ENCODE peak calls at places on chromosome 14, in nine cellular contexts. C is NCI-H1092 treated with DMSO at 0.1 percent for 48 hours; W is T-helper 17 cell; I is stimulated activated CD8-positive, alpha-beta memory T cell treated with anti-CD3 and anti-CD28 coated beads, Interleukin-7, amount 100 ng/mL, for 4 hours; V is stimulated activated CD4-positive, alpha-beta T cell treated with anti-CD3 and anti-CD28 coated beads, TNF-alpha, amount 100 ng/mL, for 1 hour; M is dorsolateral prefrontal cortex; U is activated T-helper 1 cell treated with Interleukin-2 at 50 U/mL for 16 hours; R is GM12865; Y is coronary artery. A is an unnamed sample.

GRCh38 chr14:105878554-105878953 is 352.2 kb downstream of the TMEM121 start:
- DNase-seq in C (no peak), W (no peak), I (no peak), V (no peak), M (no peak), U (no peak), R (no peak), Y (peak), A (no peak)

GRCh38 chr14:74648643-74649042 is 36.6 kb upstream of the LTBP2 start:
- DNase-seq in C (no peak), W (no peak), I (no peak), V (no peak), M (no peak), U (no peak), R (no peak), Y (no peak), A (no peak)

GRCh38 chr14:73686901-73687300 is 27.3 kb downstream of the PNMA1 start:
- DNase-seq in C (no peak), W (no peak), I (no peak), V (no peak), M (no peak), U (no peak), R (no peak), Y (no peak), A (no peak)

GRCh38 chr14:29217813-29218450 is 451.3 kb downstream of the FOXG1 start:
- DNase-seq in C (peak), W (no peak), I (no peak), V (no peak), M (no peak), U (no peak), R (no peak), Y (no peak), A (no peak)

GRCh38 chr14:104735830-104736642 is 12.0 kb downstream of the ADSS1 start:
- DNase-seq in C (no peak), W (no peak), I (no peak), V (no peak), M (peak), U (no peak), R (no peak), Y (peak), A (peak)

GRCh38 chr14:60250318-60251035 is 1.5 kb downstream of the PPM1A start:
- DNase-seq in C (no peak), W (no peak), I (no peak), V (no peak), M (no peak), U (no peak), R (no peak), Y (no peak), A (peak)

GRCh38 chr14:33842299-33842698 is 108.6 kb downstream of the EGLN3 start:
- DNase-seq in C (no peak), W (no peak), I (no peak), V (no peak), M (no peak), U (no peak), R (no peak), Y (no peak), A (peak)

GRCh38 chr14:102442241-102443211 is 67.0 kb downstream of the ANKRD9 start:
- DNase-seq in C (no peak), W (no peak), I (no peak), V (no peak), M (no peak), U (no peak), R (no peak), Y (no peak), A (no peak)

GRCh38 chr14:76067536-76067935 is 82.0 kb downstream of the IFT43 start:
- DNase-seq in C (no peak), W (no peak), I (no peak), V (no peak), M (no peak), U (no peak), R (no peak), Y (no peak), A (no peak)

GRCh38 chr14:61498811-61499210 is 177.4 kb downstream of the PRKCH start:
- DNase-seq in C (no peak), W (no peak), I (no peak), V (no peak), M (no peak), U (no peak), R (no peak), Y (no peak), A (peak)

GRCh38 chr14:50260511-50260910 is 29.1 kb upstream of the SOS2 start:
- DNase-seq in C (peak), W (no peak), I (peak), V (no peak), M (no peak), U (no peak), R (peak), Y (no peak), A (peak)

GRCh38 chr14:23551266-23552028 is at the start of gene ZFHX2:
- DNase-seq in C (peak), W (peak), I (peak), V (peak), M (peak), U (peak), R (peak), Y (no peak), A (peak)

GRCh38 chr14:69694730-69695663 is 71.9 kb upstream of the SRSF5 start:
- DNase-seq in C (no peak), W (no peak), I (no peak), V (no peak), M (no peak), U (no peak), R (peak), Y (no peak), A (no peak)

GRCh38 chr14:99237288-99237687 is 34.7 kb downstream of the BCL11B start:
- DNase-seq in C (no peak), W (no peak), I (no peak), V (no peak), M (no peak), U (no peak), R (no peak), Y (no peak), A (no peak)

GRCh38 chr14:67385618-67386017 is 25.5 kb downstream of the EIF2S1 start:
- DNase-seq in C (no peak), W (no peak), I (no peak), V (no peak), M (no peak), U (no peak), R (no peak), Y (no peak), A (no peak)

GRCh38 chr14:37673439-37673838 is 78.0 kb downstream of the TTC6 start:
- DNase-seq in C (no peak), W (no peak), I (no peak), V (no peak), M (no peak), U (no peak), R (no peak), Y (no peak), A (peak)

GRCh38 chr14:36657409-36658090 is 4.1 kb upstream of the PAX9 start:
- DNase-seq in C (no peak), W (no peak), I (no peak), V (no peak), M (no peak), U (no peak), R (no peak), Y (no peak), A (no peak)

GRCh38 chr14:68841030-68841809 is 48.4 kb upstream of the ZFP36L1 start:
- DNase-seq in C (no peak), W (no peak), I (no peak), V (no peak), M (no peak), U (no peak), R (no peak), Y (no peak), A (peak)

GRCh38 chr14:89304972-89305703 is 111.9 kb downstream of the FOXN3 start:
- DNase-seq in C (peak), W (no peak), I (no peak), V (no peak), M (no peak), U (no peak), R (peak), Y (peak), A (peak)

GRCh38 chr14:88095791-88096190 is 90.9 kb downstream of the GPR65 start:
- DNase-seq in C (no peak), W (no peak), I (no peak), V (no peak), M (no peak), U (no peak), R (no peak), Y (no peak), A (no peak)

GRCh38 chr14:34971801-34972200 is 11.0 kb upstream of the SRP54 start:
- DNase-seq in C (no peak), W (no peak), I (no peak), V (no peak), M (no peak), U (no peak), R (no peak), Y (no peak), A (no peak)

GRCh38 chr14:88983755-88984154 is 159.3 kb downstream of the TTC8 start:
- DNase-seq in C (no peak), W (no peak), I (no peak), V (no peak), M (no peak), U (no peak), R (no peak), Y (no peak), A (peak)

GRCh38 chr14:94706132-94706531 is 63.8 kb downstream of the GSC start:
- DNase-seq in C (no peak), W (no peak), I (no peak), V (no peak), M (no peak), U (no peak), R (no peak), Y (no peak), A (no peak)

GRCh38 chr14:54712371-54712998 is 145.6 kb downstream of the SAMD4A start:
- DNase-seq in C (no peak), W (no peak), I (no peak), V (no peak), M (no peak), U (no peak), R (no peak), Y (no peak), A (peak)

GRCh38 chr14:74922752-74923401 is at the start of gene RPS6KL1:
- DNase-seq in C (peak), W (peak), I (peak), V (peak), M (peak), U (peak), R (peak), Y (peak), A (peak)

GRCh38 chr14:79861111-79861510 is 350.2 kb downstream of the DIO2 start:
- DNase-seq in C (no peak), W (no peak), I (no peak), V (no peak), M (no peak), U (no peak), R (no peak), Y (no peak), A (no peak)

GRCh38 chr14:60658116-60658515 is 8.8 kb upstream of the SIX1 start:
- DNase-seq in C (no peak), W (no peak), I (no peak), V (no peak), M (no peak), U (no peak), R (no peak), Y (no peak), A (peak)

GRCh38 chr14:31138301-31138700 is 69.3 kb downstream of the HECTD1 start:
- DNase-seq in C (no peak), W (no peak), I (no peak), V (no peak), M (no peak), U (no peak), R (no peak), Y (no peak), A (no peak)

GRCh38 chr14:74942164-74942563 is 13.2 kb downstream of the PGF start:
- DNase-seq in C (no peak), W (no peak), I (no peak), V (no peak), M (no peak), U (no peak), R (peak), Y (no peak), A (no peak)

GRCh38 chr14:59360923-59361794 is 104.0 kb downstream of the GPR135 start:
- DNase-seq in C (peak), W (no peak), I (no peak), V (no peak), M (no peak), U (no peak), R (no peak), Y (no peak), A (peak)

GRCh38 chr14:53953828-53954550 is 2.6 kb downstream of the BMP4 start:
- DNase-seq in C (peak), W (no peak), I (no peak), V (no peak), M (no peak), U (no peak), R (peak), Y (no peak), A (peak)

GRCh38 chr14:100883789-100884101 is 19.8 kb downstream of the RTL1 start:
- DNase-seq in C (no peak), W (no peak), I (no peak), V (no peak), M (no peak), U (no peak), R (no peak), Y (no peak), A (no peak)

GRCh38 chr14:35879654-35880249 is 53.6 kb downstream of the BRMS1L start:
- DNase-seq in C (peak), W (no peak), I (no peak), V (no peak), M (no peak), U (no peak), R (peak), Y (no peak), A (no peak)

GRCh38 chr14:74980746-74981661 is 21.7 kb upstream of the EIF2B2 start:
- DNase-seq in C (peak), W (no peak), I (no peak), V (no peak), M (no peak), U (no peak), R (no peak), Y (peak), A (peak)

GRCh38 chr14:59415836-59416620 is 49.2 kb downstream of the GPR135 start:
- DNase-seq in C (no peak), W (no peak), I (no peak), V (no peak), M (no peak), U (no peak), R (no peak), Y (no peak), A (no peak)

GRCh38 chr14:73873660-73874059 is 13.0 kb upstream of the ZNF410 start:
- DNase-seq in C (no peak), W (no peak), I (no peak), V (no peak), M (no peak), U (no peak), R (no peak), Y (no peak), A (no peak)

GRCh38 chr14:31567651-31568050 is 6.4 kb downstream of the NUBPL start:
- DNase-seq in C (no peak), W (no peak), I (no peak), V (no peak), M (no peak), U (no peak), R (no peak), Y (no peak), A (no peak)

GRCh38 chr14:49692895-49693737 is at the start of gene KLHDC1:
- DNase-seq in C (peak), W (peak), I (peak), V (peak), M (peak), U (peak), R (peak), Y (peak), A (peak)

GRCh38 chr14:34682787-34683321 is 31.5 kb downstream of the CFL2 start:
- DNase-seq in C (no peak), W (no peak), I (no peak), V (no peak), M (no peak), U (no peak), R (peak), Y (no peak), A (peak)

A was measured in myocyte.